ENCODE peak calls at places on chromosomes 11 and 22, in five cellular contexts. O is AG04450, D is tibial nerve, F is right lobe of liver, X is upper lobe of right lung. B is an unnamed sample.

GRCh38 chr11:63443714-63444113 is 47.3 kb downstream of the PLAAT5 start:
- DNase-seq in O (no peak), D (no peak), F (no peak), X (no peak), B (no peak)

GRCh38 chr11:64608636-64609035 is 17.6 kb downstream of the SLC22A12 start:
- DNase-seq in O (no peak), D (no peak), F (no peak), X (no peak), B (no peak)

GRCh38 chr22:49951001-49951677 is 9.4 kb upstream of the PIM3 start:
- DNase-seq in O (no peak), D (no peak), F (no peak), X (peak), B (no peak)

GRCh38 chr11:76835928-76836612 is 24.6 kb upstream of the ACER3 start:
- DNase-seq in O (peak), D (peak), F (no peak), X (no peak), B (no peak)

GRCh38 chr22:35531202-35531601 is 9.4 kb upstream of the RASD2 start:
- DNase-seq in O (no peak), D (no peak), F (no peak), X (no peak), B (no peak)

GRCh38 chr11:109735139-109735538 is 313.1 kb downstream of the C11orf87 start:
- DNase-seq in O (no peak), D (no peak), F (no peak), X (no peak), B (no peak)

GRCh38 chr22:50530857-50531545 is 1.2 kb upstream of the TYMP start:
- DNase-seq in O (no peak), D (peak), F (peak), X (peak), B (no peak)

GRCh38 chr11:129620705-129621104 is 194.9 kb upstream of the TMEM45B start:
- DNase-seq in O (no peak), D (no peak), F (no peak), X (no peak), B (no peak)

GRCh38 chr11:118342503-118343161 is at the start of gene CD3D:
- DNase-seq in O (no peak), D (no peak), F (no peak), X (no peak), B (no peak)

GRCh38 chr11:31645747-31646146 is 136.2 kb downstream of the ELP4 start:
- DNase-seq in O (peak), D (no peak), F (no peak), X (no peak), B (no peak)

GRCh38 chr11:119356349-119357031 is 10.0 kb upstream of the MFRP start:
- DNase-seq in O (no peak), D (peak), F (peak), X (peak), B (no peak)

GRCh38 chr11:73072935-73073481 is 69.1 kb downstream of the FCHSD2 start:
- DNase-seq in O (no peak), D (no peak), F (no peak), X (no peak), B (no peak)

GRCh38 chr11:12274056-12274455 is 103.3 kb upstream of the PARVA start:
- DNase-seq in O (no peak), D (no peak), F (no peak), X (no peak), B (peak)

GRCh38 chr11:101446238-101446637 is 137.6 kb downstream of the TRPC6 start:
- DNase-seq in O (no peak), D (no peak), F (no peak), X (no peak), B (no peak)

GRCh38 chr11:47616726-47617416 is 22.7 kb upstream of the C1QTNF4 start:
- DNase-seq in O (peak), D (peak), F (no peak), X (no peak), B (no peak)

GRCh38 chr11:28756977-28757376 is 648.8 kb downstream of the METTL15 start:
- DNase-seq in O (peak), D (no peak), F (no peak), X (no peak), B (no peak)

GRCh38 chr11:61361237-61361636 is 445 bp downstream of the CYB561A3 start:
- DNase-seq in O (no peak), D (no peak), F (no peak), X (no peak), B (no peak)

GRCh38 chr22:36287881-36288515 is 35.1 kb downstream of the APOL1 start:
- DNase-seq in O (no peak), D (no peak), F (peak), X (peak), B (no peak)

GRCh38 chr22:42519544-42520237 is at the start of gene RRP7A:
- DNase-seq in O (no peak), D (peak), F (peak), X (peak), B (no peak)

GRCh38 chr22:31637938-31638618 is 23.9 kb downstream of the PISD start:
- DNase-seq in O (no peak), D (peak), F (no peak), X (no peak), B (no peak)

GRCh38 chr11:118748056-118748455 is 42.9 kb downstream of the DDX6 start:
- DNase-seq in O (no peak), D (no peak), F (peak), X (no peak), B (no peak)

GRCh38 chr11:132994038-132994502 is 538.2 kb downstream of the OPCML start:
- DNase-seq in O (no peak), D (no peak), F (no peak), X (no peak), B (no peak)

GRCh38 chr22:24482586-24482985 is 12.5 kb upstream of the UPB1 start:
- DNase-seq in O (no peak), D (no peak), F (no peak), X (no peak), B (no peak)

DNA sequence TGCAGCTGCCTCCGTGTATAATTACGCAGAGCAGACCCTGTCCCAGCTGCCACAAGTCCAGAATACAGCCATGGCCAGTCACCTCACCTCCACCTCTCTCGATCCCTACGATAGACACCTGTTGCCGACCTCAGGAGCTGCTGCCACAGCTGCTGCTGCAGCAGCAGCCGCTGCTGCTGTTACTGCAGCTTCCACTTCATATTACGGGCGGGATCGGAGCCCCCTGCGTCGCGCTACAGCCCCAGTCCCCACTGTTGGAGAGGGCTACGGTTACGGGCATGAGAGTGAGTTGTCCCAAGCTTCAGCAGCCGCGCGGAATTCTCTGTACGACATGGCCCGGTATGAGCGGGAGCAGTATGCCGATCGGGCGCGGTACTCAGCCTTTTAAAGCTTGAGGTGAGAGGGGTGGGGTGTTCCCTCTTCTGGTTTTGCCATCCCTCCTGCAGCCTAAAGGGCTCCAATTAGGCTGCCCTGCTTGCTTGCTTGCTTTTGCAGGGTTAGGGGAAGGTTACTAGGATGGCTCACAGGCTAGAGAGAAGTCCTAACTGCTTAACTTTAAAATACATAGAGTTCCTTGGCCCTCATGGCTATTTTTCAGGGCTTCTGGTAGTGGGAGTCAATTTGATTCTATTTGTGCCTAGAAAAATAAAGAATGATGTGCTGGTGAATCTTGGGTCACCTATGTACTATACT is 5.4 kb downstream of the RBM4 start:
- DNase-seq in O (no peak), D (no peak), F (no peak), X (no peak), B (no peak)
- H3K4me3 ChIP-seq in O (no peak), D (no peak), F (no peak), X (no peak), B (no peak)

GRCh38 chr22:43923631-43924548 is at the start of gene PNPLA3:
- DNase-seq in O (peak), D (peak), F (peak), X (peak), B (peak)
- H3K4me3 ChIP-seq in O (peak), D (peak), F (peak), X (peak), B (peak)

DNA sequence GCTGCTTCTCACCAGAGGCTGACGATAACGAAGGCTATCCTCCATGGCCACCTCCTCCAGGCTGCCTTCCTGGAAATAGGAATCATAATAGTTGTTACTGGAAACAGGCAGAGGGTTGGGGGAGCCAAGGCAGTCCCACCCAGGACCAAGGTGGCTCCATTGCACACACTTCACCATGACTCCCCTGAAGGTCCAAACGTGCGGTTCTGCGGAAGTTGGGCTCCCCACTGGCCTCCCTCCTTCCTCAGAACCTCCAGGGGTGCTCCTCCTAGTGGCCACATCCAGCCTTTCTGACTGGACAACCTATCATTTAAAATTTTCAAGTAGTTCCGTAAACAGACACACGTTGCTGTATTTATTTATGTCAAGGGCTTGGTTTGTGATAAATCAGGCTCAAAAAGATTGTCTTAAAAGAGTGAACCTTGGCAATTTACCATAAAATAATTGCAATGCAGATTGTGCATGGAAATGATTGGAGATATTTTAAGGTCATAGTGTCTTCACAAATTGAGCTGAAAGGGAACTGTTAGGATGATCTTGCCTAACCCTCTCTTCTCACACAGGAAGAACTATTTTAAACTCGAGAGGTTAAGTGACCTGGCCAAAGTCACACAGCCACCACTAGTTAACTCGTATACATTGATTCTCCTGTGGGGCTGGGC is 1.4 kb upstream of the TCN2 start:
- DNase-seq in O (no peak), D (peak), F (peak), X (no peak), B (peak)
- H3K4me3 ChIP-seq in O (no peak), D (no peak), F (peak), X (peak), B (peak)

DNA sequence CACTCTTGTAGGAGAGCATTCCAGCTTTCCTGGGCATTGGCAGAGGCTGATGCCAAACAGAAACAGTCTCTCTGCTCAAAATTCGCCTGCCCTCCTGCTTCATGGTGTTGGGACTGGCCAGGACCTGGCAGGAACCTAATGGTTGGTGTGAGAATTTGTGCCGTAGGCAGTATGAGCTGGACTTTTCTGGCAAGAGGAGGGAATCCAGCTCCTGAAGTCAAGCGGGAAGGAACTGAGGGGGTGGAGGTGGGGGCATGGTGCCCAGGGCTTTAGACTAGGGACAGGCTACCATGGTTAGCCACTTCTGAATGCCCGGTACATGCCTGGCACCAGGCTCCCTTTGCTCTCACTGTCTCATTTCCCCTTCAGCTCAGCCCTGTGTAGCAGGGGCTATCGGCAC is 6.9 kb upstream of the TOMM22 start:
- DNase-seq in O (no peak), D (no peak), F (no peak), X (no peak), B (no peak)
- H3K4me3 ChIP-seq in O (no peak), D (no peak), F (no peak), X (no peak), B (no peak)

DNA sequence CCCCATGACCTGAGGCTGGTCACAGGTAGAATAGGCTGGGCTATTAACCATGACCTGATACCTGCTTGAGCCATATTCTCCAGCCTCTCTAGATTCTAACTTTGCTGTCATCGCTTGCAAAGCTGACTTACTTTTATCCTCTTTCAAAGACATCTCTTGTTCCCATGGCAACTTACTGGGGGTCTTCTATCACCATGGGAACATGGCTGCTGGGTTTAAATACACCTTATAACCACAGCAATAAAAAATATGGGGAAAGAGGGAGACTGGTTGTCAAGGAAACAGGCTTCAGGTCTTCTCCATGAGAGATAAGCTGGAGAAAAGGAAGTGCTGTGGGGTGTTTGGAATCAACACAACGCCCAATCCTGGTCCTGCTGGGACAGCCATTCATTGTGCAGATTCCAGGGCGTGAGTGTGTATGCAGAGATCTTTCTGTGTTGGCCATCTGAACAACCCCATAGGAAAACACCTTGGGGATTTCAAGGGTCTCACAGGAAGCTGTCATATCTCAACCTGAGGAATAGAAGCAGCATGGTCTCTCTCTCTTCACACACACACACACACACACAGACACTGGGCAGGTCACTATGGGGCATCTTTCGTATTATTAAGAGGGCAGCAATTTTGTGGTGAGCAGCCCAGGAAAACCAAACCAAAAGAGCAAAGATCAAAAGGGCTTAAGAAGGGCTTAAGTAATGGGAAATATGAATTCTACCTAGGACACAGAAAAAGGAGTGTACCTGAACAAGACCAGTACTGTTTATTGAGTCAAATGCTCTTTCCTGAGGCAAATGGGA is 344.7 kb upstream of the NCAM1 start:
- DNase-seq in O (no peak), D (no peak), F (no peak), X (no peak), B (no peak)
- H3K4me3 ChIP-seq in O (no peak), D (no peak), F (no peak), X (no peak), B (no peak)

GRCh38 chr11:111977141-111978027 is 40.2 kb downstream of the DIXDC1 start:
- DNase-seq in O (no peak), D (peak), F (peak), X (peak), B (peak)

GRCh38 chr11:111975076-111975806 is 38.1 kb downstream of the DIXDC1 start:
- DNase-seq in O (no peak), D (no peak), F (no peak), X (no peak), B (no peak)

GRCh38 chr11:111978028-111978771 is 41.1 kb downstream of the DIXDC1 start:
- DNase-seq in O (peak), D (peak), F (peak), X (no peak), B (peak)

GRCh38 chr11:111976119-111976518 is 39.0 kb downstream of the DIXDC1 start:
- DNase-seq in O (no peak), D (no peak), F (no peak), X (no peak), B (no peak)

GRCh38 chr11:111976614-111977140 is 39.5 kb downstream of the DIXDC1 start:
- DNase-seq in O (no peak), D (no peak), F (peak), X (no peak), B (no peak)
- H3K4me3 ChIP-seq in O (peak), D (peak), F (peak), X (peak), B (peak)